ENCODE peak calls at places on chromosomes 7 and 10, in five cellular contexts. One of them, this sample, is unnamed.

GRCh38 chr7:47367369-47367768 is 214.5 kb downstream of the TNS3 start:
- DNase-seq in HEK293T: no peak
- DNase-seq in HepG2: no peak
- DNase-seq in GM12878: no peak
- DNase-seq in H1: no peak
- DNase-seq in this sample: no peak

GRCh38 chr7:108973075-108973474 is 403.4 kb downstream of the DNAJB9 start:
- DNase-seq in GM12878: no peak
- DNase-seq in HepG2: no peak
- DNase-seq in HEK293T: peak
- DNase-seq in H1: no peak
- DNase-seq in this sample: peak

GRCh38 chr7:134174797-134175261 is 47.7 kb downstream of the LRGUK start:
- DNase-seq in GM12878: peak
- DNase-seq in HEK293T: no peak
- DNase-seq in HepG2: peak
- DNase-seq in H1: no peak
- DNase-seq in this sample: no peak

GRCh38 chr10:99395750-99396445 is 34.5 kb downstream of the GOT1 start:
- DNase-seq in GM12878: no peak
- DNase-seq in H1: no peak
- DNase-seq in HepG2: peak
- DNase-seq in HEK293T: no peak
- DNase-seq in this sample: no peak

GRCh38 chr10:43396928-43397624 is 11.9 kb downstream of the HNRNPF start:
- DNase-seq in H1: no peak
- DNase-seq in GM12878: no peak
- DNase-seq in HepG2: peak
- DNase-seq in HEK293T: peak
- DNase-seq in this sample: no peak

GRCh38 chr7:143042159-143042820 is 9.9 kb upstream of the OR6V1 start:
- DNase-seq in HEK293T: no peak
- DNase-seq in H1: no peak
- DNase-seq in HepG2: peak
- DNase-seq in GM12878: no peak
- DNase-seq in this sample: no peak

GRCh38 chr10:2893446-2893845 is 173.9 kb upstream of the PFKP start:
- DNase-seq in HepG2: no peak
- DNase-seq in H1: no peak
- DNase-seq in HEK293T: no peak
- DNase-seq in GM12878: no peak
- DNase-seq in this sample: no peak

GRCh38 chr10:58137813-58138212 is 129.9 kb downstream of the IPMK start:
- DNase-seq in GM12878: no peak
- DNase-seq in HepG2: no peak
- DNase-seq in H1: no peak
- DNase-seq in HEK293T: no peak
- DNase-seq in this sample: no peak

GRCh38 chr10:60645928-60646433 is 132.3 kb upstream of the CDK1 start:
- DNase-seq in H1: no peak
- DNase-seq in HepG2: no peak
- DNase-seq in GM12878: no peak
- DNase-seq in HEK293T: no peak
- DNase-seq in this sample: no peak

GRCh38 chr10:11748866-11749265 is 6.7 kb downstream of the ECHDC3 start:
- DNase-seq in GM12878: no peak
- DNase-seq in H1: no peak
- DNase-seq in HEK293T: no peak
- DNase-seq in HepG2: no peak
- DNase-seq in this sample: no peak

GRCh38 chr7:116232920-116233319 is 22.6 kb downstream of the TES start:
- DNase-seq in HepG2: no peak
- DNase-seq in H1: no peak
- DNase-seq in HEK293T: no peak
- DNase-seq in GM12878: no peak
- DNase-seq in this sample: no peak

DNA sequence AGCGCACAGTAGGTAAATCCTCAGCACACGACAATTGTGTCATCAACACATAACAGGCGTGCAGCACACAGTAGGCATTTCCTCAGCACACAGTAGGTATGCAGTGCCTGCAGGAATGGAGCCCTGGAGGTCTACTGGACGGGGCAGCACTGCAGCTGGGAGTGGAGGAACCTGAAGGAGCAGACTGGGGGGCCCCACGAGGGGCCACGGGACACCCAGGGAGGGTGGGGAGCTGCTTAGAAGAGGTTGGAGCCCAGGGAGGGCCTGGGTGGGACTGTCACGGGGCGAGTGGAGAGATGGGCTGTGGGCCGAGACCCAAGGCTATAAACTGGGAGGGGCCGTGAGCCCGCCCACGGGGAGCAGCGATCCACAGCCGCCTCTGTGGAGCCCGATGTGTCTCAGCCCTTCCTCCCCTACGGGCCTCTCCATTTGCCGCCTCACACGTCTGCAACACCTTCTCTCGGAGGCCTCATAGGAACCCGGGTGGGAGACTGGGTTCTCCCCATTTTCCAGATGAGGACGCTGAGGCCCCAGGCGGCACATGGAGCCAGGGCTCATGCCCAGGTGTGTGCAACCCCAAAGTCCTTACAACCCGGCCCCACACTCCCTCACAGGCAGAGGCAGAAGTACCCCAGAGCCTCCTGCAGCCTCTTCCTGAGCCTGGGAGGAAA is 101.5 kb downstream of the MICALL2 start:
- DNase-seq in HepG2: no peak
- DNase-seq in HEK293T: no peak
- DNase-seq in GM12878: no peak
- DNase-seq in H1: no peak
- DNase-seq in this sample: no peak
- TF ChIP-seq SUZ12 in HepG2: no peak
- TF ChIP-seq SUZ12 in HEK293T: no peak
- TF ChIP-seq SUZ12 in GM12878: no peak
- TF ChIP-seq SUZ12 in H1: no peak
- TF ChIP-seq SUZ12 in this sample: no peak

GRCh38 chr10:30127120-30127541 is 67.7 kb upstream of the JCAD start:
- DNase-seq in H1: no peak
- DNase-seq in HEK293T: no peak
- DNase-seq in HepG2: no peak
- DNase-seq in GM12878: no peak
- DNase-seq in this sample: no peak
- TF ChIP-seq SUZ12 in H1: no peak
- TF ChIP-seq SUZ12 in HEK293T: no peak
- TF ChIP-seq SUZ12 in HepG2: no peak
- TF ChIP-seq SUZ12 in GM12878: no peak
- TF ChIP-seq SUZ12 in this sample: no peak

DNA sequence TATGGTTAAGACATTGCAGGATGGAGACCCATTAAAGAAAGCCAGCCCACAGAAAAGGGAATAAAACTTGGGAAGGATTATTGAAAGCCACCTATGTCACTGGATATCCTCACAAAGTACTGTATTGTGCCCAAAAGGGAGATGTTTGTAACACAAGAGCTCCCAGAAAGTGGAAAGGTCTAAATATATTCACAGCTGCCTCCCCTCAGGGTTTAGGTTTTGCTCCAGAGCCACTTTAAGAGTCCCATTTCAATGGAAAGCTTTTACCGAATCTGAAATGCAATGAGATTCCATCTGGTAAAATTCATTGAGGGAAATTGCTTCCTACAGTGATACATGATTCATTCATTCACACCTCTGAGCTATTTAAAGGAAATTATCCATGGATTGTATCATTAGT is 176.4 kb downstream of the XPNPEP1 start:
- DNase-seq in HepG2: no peak
- DNase-seq in GM12878: no peak
- DNase-seq in H1: no peak
- DNase-seq in HEK293T: no peak
- DNase-seq in this sample: no peak
- TF ChIP-seq SUZ12 in HepG2: no peak
- TF ChIP-seq SUZ12 in GM12878: no peak
- TF ChIP-seq SUZ12 in H1: no peak
- TF ChIP-seq SUZ12 in HEK293T: no peak
- TF ChIP-seq SUZ12 in this sample: no peak

GRCh38 chr10:97574374-97575100 is 2.0 kb downstream of the ANKRD2 start:
- DNase-seq in HepG2: peak
- DNase-seq in HEK293T: no peak
- DNase-seq in H1: peak
- DNase-seq in GM12878: no peak
- DNase-seq in this sample: peak

GRCh38 chr10:97575101-97575668 is 2.6 kb downstream of the ANKRD2 start:
- DNase-seq in GM12878: no peak
- DNase-seq in HepG2: no peak
- DNase-seq in HEK293T: no peak
- DNase-seq in H1: no peak
- DNase-seq in this sample: no peak

GRCh38 chr10:97580421-97581367 is 3.5 kb upstream of the HOGA1 start:
- DNase-seq in H1: no peak
- DNase-seq in HepG2: no peak
- DNase-seq in HEK293T: no peak
- DNase-seq in GM12878: no peak
- DNase-seq in this sample: no peak

GRCh38 chr10:97578171-97578844 is 5.7 kb downstream of the ANKRD2 start:
- DNase-seq in H1: no peak
- DNase-seq in HEK293T: no peak
- DNase-seq in HepG2: no peak
- DNase-seq in GM12878: no peak
- DNase-seq in this sample: no peak

GRCh38 chr10:97577701-97578100 is 5.1 kb downstream of the ANKRD2 start:
- DNase-seq in HepG2: no peak
- DNase-seq in H1: no peak
- DNase-seq in HEK293T: no peak
- DNase-seq in GM12878: no peak
- DNase-seq in this sample: no peak
- TF ChIP-seq SUZ12 in HepG2: no peak
- TF ChIP-seq SUZ12 in H1: no peak
- TF ChIP-seq SUZ12 in HEK293T: no peak
- TF ChIP-seq SUZ12 in GM12878: no peak
- TF ChIP-seq SUZ12 in this sample: no peak

DNA sequence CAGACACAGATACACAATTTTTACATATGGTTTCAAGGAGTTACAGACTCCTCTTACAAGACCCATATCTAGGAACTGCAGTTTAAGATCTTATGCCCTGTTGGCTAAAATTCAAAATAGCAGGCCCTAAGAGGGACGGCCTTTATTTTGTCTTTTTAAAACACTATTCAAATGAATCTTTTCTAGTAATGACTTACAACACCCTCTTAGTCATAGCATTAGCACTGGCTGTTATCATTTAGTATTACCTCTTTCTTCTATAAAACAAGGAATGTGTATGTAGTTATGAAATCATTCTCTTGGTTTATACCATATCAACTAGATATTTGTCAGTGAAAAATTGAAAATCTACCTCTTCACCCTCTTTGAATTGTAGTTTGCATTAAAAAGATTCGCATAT is 15.3 kb downstream of the PAPSS2 start:
- DNase-seq in HepG2: no peak
- DNase-seq in HEK293T: no peak
- DNase-seq in GM12878: no peak
- DNase-seq in H1: no peak
- DNase-seq in this sample: no peak
- TF ChIP-seq SUZ12 in HepG2: no peak
- TF ChIP-seq SUZ12 in HEK293T: no peak
- TF ChIP-seq SUZ12 in GM12878: no peak
- TF ChIP-seq SUZ12 in H1: no peak
- TF ChIP-seq SUZ12 in this sample: no peak

This sample was measured in NT2/D1.